ENCODE peak calls at places on chromosomes 4 and X, in four cellular contexts. C is CD8-positive, alpha-beta T cell; X is heart right ventricle; R is WERI-Rb-1. B is an unnamed sample.
A peak's percentile ranks its signal among the peaks of the same experiment; 100 is the strongest.

GRCh38 chr4:16659120-16659519 is 239.3 kb downstream of the LDB2 start:
- DNase-seq in C (no peak), X (no peak), R (no peak), B (no peak)

GRCh38 chr4:53709693-53710092 is 118.4 kb upstream of the LNX1 start:
- DNase-seq in C (no peak), X (no peak), R (no peak), B (no peak)

GRCh38 chrX:135421537-135421931 is 210 bp upstream of the SMIM10L2A start:
- DNase-seq in C (peak; percentile 73), X (peak; percentile 89), R (peak; percentile 83), B (peak; percentile 78)

GRCh38 chr4:83961575-83961974 is 425.7 kb downstream of the GPAT3 start:
- DNase-seq in C (no peak), X (no peak), R (no peak), B (no peak)

GRCh38 chrX:3962511-3963350 is 249.3 kb upstream of the PRKX start:
- DNase-seq in C (no peak), X (no peak), R (no peak), B (no peak)

GRCh38 chr4:52619591-52619931 is 39.5 kb downstream of the USP46 start:
- DNase-seq in C (no peak), X (no peak), R (no peak), B (no peak)

GRCh38 chr4:141899541-141899940 is 263.2 kb downstream of the IL15 start:
- DNase-seq in C (no peak), X (no peak), R (no peak), B (no peak)

GRCh38 chr4:156560701-156561100 is 410.9 kb downstream of the PDGFC start:
- DNase-seq in C (no peak), X (no peak), R (no peak), B (no peak)

GRCh38 chrX:40154853-40155616 is 57.3 kb upstream of the BCOR start:
- DNase-seq in C (no peak), X (peak; percentile 69), R (peak; percentile 90), B (no peak)

GRCh38 chrX:102599950-102600579 is 750 bp downstream of the ARMCX5 start:
- DNase-seq in C (no peak), X (no peak), R (no peak), B (no peak)

GRCh38 chrX:73841337-73841736 is 278.3 kb downstream of the CHIC1 start:
- DNase-seq in C (no peak), X (no peak), R (no peak), B (no peak)

GRCh38 chrX:73839152-73839551 is 276.2 kb downstream of the CHIC1 start:
- DNase-seq in C (no peak), X (no peak), R (no peak), B (no peak)

GRCh38 chrX:73840120-73840924 is 277.3 kb downstream of the CHIC1 start:
- DNase-seq in C (no peak), X (no peak), R (no peak), B (no peak)

GRCh38 chrX:73838123-73838522 is 275.1 kb downstream of the CHIC1 start:
- DNase-seq in C (no peak), X (no peak), R (no peak), B (no peak)

GRCh38 chrX:73842541-73843234 is 279.7 kb downstream of the CHIC1 start:
- DNase-seq in C (no peak), X (no peak), R (no peak), B (no peak)
- TF ChIP-seq CTCF in C (no peak), X (no peak), R (no peak), B (no peak)

GRCh38 chr4:64250488-64250887 is 158.8 kb downstream of the TECRL start:
- DNase-seq in C (no peak), X (no peak), R (no peak), B (no peak)
- H3K27ac ChIP-seq in C (no peak overlapping the region), X (no peak overlapping the region), R (no peak overlapping the region), B (no peak overlapping the region)

DNA sequence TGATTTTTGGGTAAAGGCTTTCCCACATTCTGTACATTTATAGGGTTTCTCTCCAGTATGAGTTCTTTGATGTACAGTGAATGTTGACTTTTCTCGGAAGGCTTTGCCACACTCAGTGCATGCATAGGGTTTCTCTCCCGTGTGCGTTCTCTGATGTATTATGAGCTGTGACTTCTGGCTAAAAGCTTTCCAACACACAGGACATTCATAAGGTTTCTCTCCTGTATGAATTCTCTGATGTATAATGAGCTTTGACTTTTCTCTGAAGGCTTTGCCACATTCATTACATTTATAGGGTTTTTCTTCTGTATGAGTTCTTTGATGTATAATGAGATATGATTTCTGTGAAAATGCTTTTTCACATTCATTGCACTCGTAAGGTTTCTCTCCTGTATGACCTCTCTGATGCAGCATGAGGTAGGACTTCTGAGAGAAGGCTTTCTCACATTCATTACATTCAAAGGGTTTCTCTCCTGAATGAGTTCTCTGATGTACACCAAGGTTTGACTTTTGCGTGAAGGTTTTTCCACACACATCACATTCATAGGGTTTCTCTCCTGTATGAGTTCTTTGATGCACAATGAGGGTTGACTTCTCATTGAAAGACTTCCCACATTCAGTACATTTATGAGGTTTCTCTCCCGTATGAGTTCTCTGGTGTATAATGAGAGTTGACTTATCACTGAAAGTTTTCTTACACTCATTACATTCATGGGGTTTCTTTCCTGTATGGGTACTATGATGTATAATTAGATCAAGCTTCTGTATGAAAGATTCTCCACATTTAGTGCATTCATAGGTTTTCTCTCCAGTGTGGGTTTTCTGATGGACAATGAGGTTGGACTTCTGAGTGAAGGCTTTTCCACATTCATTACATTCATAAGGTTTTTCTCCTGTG is 27.3 kb downstream of the ZNF182 start:
- DNase-seq in C (no peak), X (no peak), R (no peak), B (no peak)
- H3K9me3 ChIP-seq in C (peaks cover 37% of the 10 kb centered on the region), X (peaks cover 98% of the 10 kb centered on the region), R (peaks cover 14% of the 10 kb centered on the region), B (peaks cover 76% of the 10 kb centered on the region)

GRCh38 chrX:112545051-112545450 is 134.7 kb downstream of the LHFPL1 start:
- DNase-seq in C (no peak), X (no peak), R (no peak), B (no peak)
- TF ChIP-seq CTCF in C (no peak), X (no peak), R (no peak), B (no peak)

DNA sequence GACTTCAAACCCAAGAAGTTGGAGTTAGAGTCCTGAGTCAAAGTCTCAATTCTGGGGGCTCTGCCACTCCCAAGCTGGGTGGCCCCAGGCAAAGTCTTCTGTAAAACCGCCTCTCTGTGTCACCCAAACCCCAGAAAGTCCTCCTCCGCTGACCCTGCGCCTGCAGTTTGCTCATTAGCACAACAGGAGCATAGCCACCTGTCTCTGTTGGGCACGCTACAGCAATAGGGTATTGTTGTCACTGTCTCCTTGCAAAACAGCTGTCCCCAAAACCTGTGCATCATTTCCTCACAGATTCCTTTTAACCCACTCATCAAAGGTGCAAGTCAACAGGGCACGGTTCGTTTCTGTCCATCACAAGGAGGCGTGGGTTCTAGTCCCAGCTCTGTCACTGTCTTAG is 8.0 kb upstream of the DGAT2L6 start:
- DNase-seq in C (no peak), X (no peak), R (no peak), B (no peak)
- H3K27ac ChIP-seq in C (no peak overlapping the region), X (no peak overlapping the region), R (no peak overlapping the region), B (no peak overlapping the region)

GRCh38 chr4:172675232-172675631 is 493.4 kb upstream of the GALNT7 start:
- DNase-seq in C (no peak), X (no peak), R (no peak), B (no peak)

GRCh38 chr4:172683016-172683415 is 485.6 kb upstream of the GALNT7 start:
- DNase-seq in C (no peak), X (no peak), R (no peak), B (no peak)

GRCh38 chr4:172686021-172686420 is 482.6 kb upstream of the GALNT7 start:
- DNase-seq in C (no peak), X (no peak), R (peak; percentile 51), B (no peak)

GRCh38 chr4:172674811-172675210 is 493.8 kb upstream of the GALNT7 start:
- DNase-seq in C (no peak), X (no peak), R (no peak), B (no peak)

GRCh38 chr4:172680701-172681100 is 487.9 kb upstream of the GALNT7 start:
- DNase-seq in C (no peak), X (no peak), R (no peak), B (no peak)
- H3K9me3 ChIP-seq in C (no peaks in the 10 kb centered on the region), X (no peaks in the 10 kb centered on the region), R (no peaks in the 10 kb centered on the region), B (no peaks in the 10 kb centered on the region)

GRCh38 chrX:49286136-49286535 is 16.5 kb downstream of the PPP1R3F start:
- DNase-seq in C (no peak), X (no peak), R (no peak), B (no peak)
- TF ChIP-seq CTCF in C (no peak), X (no peak), R (no peak), B (no peak)

DNA sequence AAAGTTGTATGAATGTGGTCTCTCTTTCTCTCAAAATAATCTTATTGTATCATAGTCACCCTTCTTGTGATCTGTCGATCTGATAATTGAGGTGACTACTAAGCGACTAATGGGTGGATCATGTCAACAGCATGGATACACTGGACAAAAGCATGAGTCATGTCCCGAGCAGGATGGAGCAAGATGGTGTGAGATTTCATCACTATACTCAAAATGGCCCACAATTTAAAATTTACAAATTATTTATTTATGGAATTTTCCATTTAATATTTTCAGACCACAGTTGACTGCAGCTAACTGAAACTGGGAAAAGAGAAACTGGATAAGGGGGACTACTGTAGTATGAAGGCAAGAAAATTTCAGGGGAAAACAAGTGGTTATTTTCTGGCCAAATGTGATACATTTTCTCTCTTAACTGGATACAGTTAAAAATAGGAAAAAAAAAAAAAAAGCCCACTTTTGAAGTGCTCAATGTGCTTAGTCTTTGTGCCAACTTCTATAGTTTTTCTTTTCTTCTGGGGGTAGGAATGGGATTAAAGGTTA is 25.3 kb downstream of the FAM241A start:
- DNase-seq in C (no peak), X (no peak), R (no peak), B (no peak)
- H3K27ac ChIP-seq in C (no peak overlapping the region), X (no peak overlapping the region), R (no peak overlapping the region), B (no peak overlapping the region)

GRCh38 chr4:76977731-76978350 is 28.3 kb downstream of the SEPTIN11 start:
- DNase-seq in C (no peak), X (no peak), R (no peak), B (no peak)
- H3K9me3 ChIP-seq in C (no peaks in the 10 kb centered on the region), X (no peaks in the 10 kb centered on the region), R (no peaks in the 10 kb centered on the region), B (no peaks in the 10 kb centered on the region)

GRCh38 chr4:136636155-136636554 is 896.1 kb downstream of the PCDH18 start:
- DNase-seq in C (no peak), X (no peak), R (no peak), B (no peak)

GRCh38 chr4:136634121-136634520 is 898.2 kb downstream of the PCDH18 start:
- DNase-seq in C (no peak), X (no peak), R (no peak), B (no peak)

GRCh38 chr4:136637071-136637777 is 895.1 kb downstream of the PCDH18 start:
- DNase-seq in C (no peak), X (no peak), R (peak; percentile 38), B (no peak)
- TF ChIP-seq CTCF in C (no peak), X (no peak), R (peak; percentile 54), B (no peak)